ENCODE peak calls at places on chromosomes 12 and 14, in seven cellular contexts. One of them, this sample, is unnamed.

GRCh38 chr12:110637869-110638441 is 24.0 kb downstream of the TCTN1 start:
- DNase-seq in MM.1S: no peak
- DNase-seq in AG10803: no peak
- DNase-seq in fibroblast of mammary gland: peak
- DNase-seq in NCI-H446 treated with DMSO at 0.1 percent for 48 hours: no peak
- DNase-seq in EL: peak
- DNase-seq in NCI-H1694 treated with DMSO at 0.1 percent for 48 hours: no peak
- DNase-seq in this sample: no peak

GRCh38 chr12:105222726-105223357 is 13.1 kb downstream of the APPL2 start:
- DNase-seq in MM.1S: no peak
- DNase-seq in AG10803: peak
- DNase-seq in fibroblast of mammary gland: no peak
- DNase-seq in NCI-H446 treated with DMSO at 0.1 percent for 48 hours: no peak
- DNase-seq in EL: no peak
- DNase-seq in NCI-H1694 treated with DMSO at 0.1 percent for 48 hours: no peak
- DNase-seq in this sample: no peak

GRCh38 chr14:55697358-55697985 is 117.5 kb downstream of the KTN1 start:
- DNase-seq in MM.1S: no peak
- DNase-seq in AG10803: no peak
- DNase-seq in fibroblast of mammary gland: no peak
- DNase-seq in NCI-H446 treated with DMSO at 0.1 percent for 48 hours: no peak
- DNase-seq in EL: no peak
- DNase-seq in NCI-H1694 treated with DMSO at 0.1 percent for 48 hours: no peak
- DNase-seq in this sample: no peak

GRCh38 chr14:50117456-50117855 is 1.1 kb upstream of the VCPKMT start:
- DNase-seq in MM.1S: no peak
- DNase-seq in AG10803: no peak
- DNase-seq in fibroblast of mammary gland: no peak
- DNase-seq in NCI-H446 treated with DMSO at 0.1 percent for 48 hours: no peak
- DNase-seq in EL: no peak
- DNase-seq in NCI-H1694 treated with DMSO at 0.1 percent for 48 hours: no peak
- DNase-seq in this sample: no peak

GRCh38 chr14:94689218-94689984 is 77.2 kb downstream of the SERPINA3 start:
- DNase-seq in MM.1S: peak
- DNase-seq in AG10803: peak
- DNase-seq in fibroblast of mammary gland: peak
- DNase-seq in NCI-H446 treated with DMSO at 0.1 percent for 48 hours: no peak
- DNase-seq in EL: peak
- DNase-seq in NCI-H1694 treated with DMSO at 0.1 percent for 48 hours: peak
- DNase-seq in this sample: peak

GRCh38 chr12:52070243-52070925 is 606 bp downstream of the ATG101 start:
- DNase-seq in MM.1S: no peak
- DNase-seq in AG10803: no peak
- DNase-seq in fibroblast of mammary gland: no peak
- DNase-seq in NCI-H446 treated with DMSO at 0.1 percent for 48 hours: no peak
- DNase-seq in EL: no peak
- DNase-seq in NCI-H1694 treated with DMSO at 0.1 percent for 48 hours: no peak
- DNase-seq in this sample: no peak

GRCh38 chr14:31692376-31692781 is 131.2 kb downstream of the NUBPL start:
- DNase-seq in MM.1S: peak
- DNase-seq in AG10803: peak
- DNase-seq in fibroblast of mammary gland: peak
- DNase-seq in NCI-H446 treated with DMSO at 0.1 percent for 48 hours: peak
- DNase-seq in EL: no peak
- DNase-seq in NCI-H1694 treated with DMSO at 0.1 percent for 48 hours: peak
- DNase-seq in this sample: no peak

GRCh38 chr14:97806871-97807270 is 1009.7 kb downstream of the VRK1 start:
- DNase-seq in MM.1S: no peak
- DNase-seq in AG10803: no peak
- DNase-seq in fibroblast of mammary gland: no peak
- DNase-seq in NCI-H446 treated with DMSO at 0.1 percent for 48 hours: no peak
- DNase-seq in EL: no peak
- DNase-seq in NCI-H1694 treated with DMSO at 0.1 percent for 48 hours: no peak
- DNase-seq in this sample: no peak

GRCh38 chr12:6538420-6539275 is 4.3 kb downstream of the GAPDH start:
- DNase-seq in MM.1S: peak
- DNase-seq in AG10803: peak
- DNase-seq in fibroblast of mammary gland: peak
- DNase-seq in NCI-H446 treated with DMSO at 0.1 percent for 48 hours: no peak
- DNase-seq in EL: peak
- DNase-seq in NCI-H1694 treated with DMSO at 0.1 percent for 48 hours: no peak
- DNase-seq in this sample: no peak

GRCh38 chr12:51269174-51270066 is 795 bp downstream of the SMAGP start:
- DNase-seq in MM.1S: peak
- DNase-seq in AG10803: peak
- DNase-seq in fibroblast of mammary gland: peak
- DNase-seq in NCI-H446 treated with DMSO at 0.1 percent for 48 hours: no peak
- DNase-seq in EL: peak
- DNase-seq in NCI-H1694 treated with DMSO at 0.1 percent for 48 hours: no peak
- DNase-seq in this sample: peak

GRCh38 chr12:94798107-94798506 is 147.8 kb upstream of the TMCC3 start:
- DNase-seq in MM.1S: no peak
- DNase-seq in AG10803: no peak
- DNase-seq in fibroblast of mammary gland: no peak
- DNase-seq in NCI-H446 treated with DMSO at 0.1 percent for 48 hours: no peak
- DNase-seq in EL: no peak
- DNase-seq in NCI-H1694 treated with DMSO at 0.1 percent for 48 hours: no peak
- DNase-seq in this sample: no peak

GRCh38 chr12:49298160-49298559 is 3.2 kb downstream of the PRPH start:
- DNase-seq in MM.1S: no peak
- DNase-seq in AG10803: no peak
- DNase-seq in fibroblast of mammary gland: no peak
- DNase-seq in NCI-H446 treated with DMSO at 0.1 percent for 48 hours: no peak
- DNase-seq in EL: no peak
- DNase-seq in NCI-H1694 treated with DMSO at 0.1 percent for 48 hours: no peak
- DNase-seq in this sample: no peak

GRCh38 chr12:48237048-48237630 is 34.0 kb upstream of the OR10AD1 start:
- DNase-seq in MM.1S: no peak
- DNase-seq in AG10803: no peak
- DNase-seq in fibroblast of mammary gland: no peak
- DNase-seq in NCI-H446 treated with DMSO at 0.1 percent for 48 hours: no peak
- DNase-seq in EL: no peak
- DNase-seq in NCI-H1694 treated with DMSO at 0.1 percent for 48 hours: no peak
- DNase-seq in this sample: no peak

GRCh38 chr12:33253123-33253522 is 186.5 kb downstream of the SYT10 start:
- DNase-seq in MM.1S: no peak
- DNase-seq in AG10803: no peak
- DNase-seq in fibroblast of mammary gland: no peak
- DNase-seq in NCI-H446 treated with DMSO at 0.1 percent for 48 hours: no peak
- DNase-seq in EL: no peak
- DNase-seq in NCI-H1694 treated with DMSO at 0.1 percent for 48 hours: no peak
- DNase-seq in this sample: no peak

GRCh38 chr12:110245278-110245868 is 35.7 kb upstream of the ATP2A2 start:
- DNase-seq in MM.1S: peak
- DNase-seq in AG10803: no peak
- DNase-seq in fibroblast of mammary gland: peak
- DNase-seq in NCI-H446 treated with DMSO at 0.1 percent for 48 hours: no peak
- DNase-seq in EL: peak
- DNase-seq in NCI-H1694 treated with DMSO at 0.1 percent for 48 hours: peak
- DNase-seq in this sample: no peak

GRCh38 chr12:55830601-55831406 is 1.4 kb upstream of the DNAJC14 start:
- DNase-seq in MM.1S: no peak
- DNase-seq in AG10803: peak
- DNase-seq in fibroblast of mammary gland: peak
- DNase-seq in NCI-H446 treated with DMSO at 0.1 percent for 48 hours: peak
- DNase-seq in EL: peak
- DNase-seq in NCI-H1694 treated with DMSO at 0.1 percent for 48 hours: peak
- DNase-seq in this sample: peak

This sample was measured in dorsolateral prefrontal cortex.